ENCODE peak calls at places on chromosomes 5 and 9, in seven cellular contexts. P is A549, J is sigmoid colon, I is suprapubic skin, A is upper lobe of left lung, S is esophagus muscularis mucosa, T is stomach. D is an unnamed sample.

GRCh38 chr5:62167651-62168050 is 138.4 kb upstream of the KIF2A start:
- DNase-seq in P (no peak), J (no peak), I (no peak), A (no peak), S (peak), T (no peak), D (no peak)

GRCh38 chr9:127626752-127627493 is 14.8 kb downstream of the STXBP1 start:
- DNase-seq in P (no peak), J (no peak), I (no peak), A (no peak), S (no peak), T (no peak), D (no peak)

GRCh38 chr9:21392270-21392669 is 7.1 kb upstream of the IFNA2 start:
- DNase-seq in P (peak), J (no peak), I (no peak), A (no peak), S (no peak), T (no peak), D (no peak)

GRCh38 chr9:80359291-80359690 is 787.5 kb downstream of the TLE4 start:
- DNase-seq in P (no peak), J (no peak), I (no peak), A (no peak), S (no peak), T (no peak), D (no peak)

GRCh38 chr5:82413302-82414042 is 135.3 kb upstream of the RPS23 start:
- DNase-seq in P (no peak), J (no peak), I (no peak), A (no peak), S (no peak), T (no peak), D (no peak)

GRCh38 chr9:21017092-21017491 is 14.3 kb downstream of the HACD4 start:
- DNase-seq in P (peak), J (no peak), I (no peak), A (no peak), S (no peak), T (no peak), D (no peak)

GRCh38 chr9:33995449-33995848 is 53.2 kb downstream of the UBAP2 start:
- DNase-seq in P (no peak), J (no peak), I (no peak), A (no peak), S (no peak), T (no peak), D (no peak)

GRCh38 chr9:19782005-19782404 is 6.8 kb downstream of the SLC24A2 start:
- DNase-seq in P (peak), J (no peak), I (no peak), A (no peak), S (no peak), T (no peak), D (no peak)

GRCh38 chr9:98706651-98707103 is 2.1 kb downstream of the GABBR2 start:
- DNase-seq in P (no peak), J (no peak), I (no peak), A (no peak), S (no peak), T (no peak), D (no peak)

GRCh38 chr5:51397996-51398395 is 14.7 kb downstream of the ISL1 start:
- DNase-seq in P (no peak), J (no peak), I (no peak), A (no peak), S (no peak), T (no peak), D (no peak)

GRCh38 chr9:94692601-94693000 is 33.9 kb upstream of the AOPEP start:
- DNase-seq in P (peak), J (no peak), I (no peak), A (no peak), S (no peak), T (no peak), D (no peak)

GRCh38 chr9:14127656-14128055 is 186.3 kb downstream of the NFIB start:
- DNase-seq in P (no peak), J (no peak), I (no peak), A (no peak), S (no peak), T (no peak), D (no peak)

GRCh38 chr9:38038307-38039089 is 30.5 kb downstream of the SHB start:
- DNase-seq in P (no peak), J (peak), I (no peak), A (no peak), S (no peak), T (no peak), D (no peak)

GRCh38 chr5:156474251-156474650 is 147.3 kb downstream of the SGCD start:
- DNase-seq in P (no peak), J (peak), I (no peak), A (no peak), S (no peak), T (no peak), D (peak)

GRCh38 chr5:52799358-52799982 is 11.8 kb downstream of the ITGA1 start:
- DNase-seq in P (peak), J (peak), I (no peak), A (peak), S (no peak), T (peak), D (no peak)

GRCh38 chr5:137808503-137809135 is 54.5 kb upstream of the HNRNPA0 start:
- DNase-seq in P (no peak), J (no peak), I (no peak), A (no peak), S (no peak), T (no peak), D (no peak)

GRCh38 chr5:80193421-80193820 is 62.4 kb downstream of the SERINC5 start:
- DNase-seq in P (no peak), J (no peak), I (no peak), A (no peak), S (no peak), T (no peak), D (no peak)

GRCh38 chr9:135749171-135750045 is 47.4 kb downstream of the KCNT1 start:
- DNase-seq in P (no peak), J (no peak), I (no peak), A (no peak), S (no peak), T (no peak), D (no peak)

GRCh38 chr5:87241555-87241954 is 26.1 kb upstream of the RASA1 start:
- DNase-seq in P (no peak), J (no peak), I (no peak), A (no peak), S (no peak), T (no peak), D (no peak)

GRCh38 chr9:20305457-20305856 is 316.8 kb downstream of the MLLT3 start:
- DNase-seq in P (no peak), J (no peak), I (no peak), A (no peak), S (no peak), T (no peak), D (no peak)

GRCh38 chr9:135045264-135046155 is 42.0 kb upstream of the OLFM1 start:
- DNase-seq in P (no peak), J (peak), I (peak), A (peak), S (no peak), T (peak), D (no peak)

GRCh38 chr9:967436-967835 is 9.0 kb upstream of the DMRT3 start:
- DNase-seq in P (no peak), J (no peak), I (no peak), A (no peak), S (peak), T (no peak), D (no peak)

GRCh38 chr5:59768204-59769040 is 125.1 kb downstream of the PDE4D start:
- DNase-seq in P (peak), J (peak), I (no peak), A (peak), S (no peak), T (peak), D (peak)

DNA sequence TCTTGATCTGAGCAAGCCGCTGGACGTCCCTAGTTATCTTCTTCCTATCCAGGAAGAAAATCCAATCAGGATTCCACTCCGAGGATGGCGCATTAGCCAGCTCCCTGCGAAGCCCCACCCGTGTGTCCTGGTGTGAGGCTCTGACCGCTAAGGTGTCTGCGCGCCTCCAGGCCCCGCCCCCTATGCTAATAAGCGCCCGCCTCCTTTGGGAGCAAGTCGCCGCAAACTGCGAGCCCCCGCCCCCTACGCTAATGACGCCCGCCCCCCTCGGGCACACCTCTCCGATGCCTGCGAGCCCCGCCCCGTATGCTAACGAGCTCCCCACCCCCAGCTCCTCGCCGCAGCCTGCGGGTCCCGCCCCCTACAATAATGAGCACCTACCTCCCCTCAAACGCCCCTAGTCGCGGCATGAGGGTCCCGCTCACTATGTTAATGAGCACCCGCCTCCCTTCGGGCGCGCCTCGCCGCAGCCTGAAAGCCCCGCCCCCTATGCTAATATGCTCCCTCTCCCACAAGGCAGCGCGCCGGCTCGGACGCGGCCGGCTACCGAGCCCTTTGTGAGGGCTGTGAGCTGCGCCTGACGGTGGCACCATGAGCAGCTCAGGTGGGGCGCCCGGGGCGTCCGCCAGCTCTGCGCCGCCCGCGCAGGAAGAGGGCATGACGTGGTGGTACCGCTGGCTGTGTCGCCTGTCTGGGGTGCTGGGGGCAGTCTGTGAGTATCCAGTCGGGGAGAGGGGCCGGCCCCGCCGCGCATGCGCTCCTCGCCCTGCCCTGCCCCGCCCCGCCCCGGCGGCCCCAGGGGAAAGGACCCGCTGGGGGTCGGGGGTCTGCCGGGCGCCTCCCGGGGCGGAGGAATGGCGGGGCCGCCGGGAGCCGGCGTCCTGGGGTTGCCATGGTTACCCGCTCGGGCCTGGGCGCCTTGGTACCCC is at the start of gene CACFD1:
- DNase-seq in P (peak), J (peak), I (peak), A (peak), S (peak), T (peak), D (peak)
- TF ChIP-seq EP300 in P (no peak), J (no peak), I (no peak), A (no peak), S (no peak), T (no peak), D (no peak)

DNA sequence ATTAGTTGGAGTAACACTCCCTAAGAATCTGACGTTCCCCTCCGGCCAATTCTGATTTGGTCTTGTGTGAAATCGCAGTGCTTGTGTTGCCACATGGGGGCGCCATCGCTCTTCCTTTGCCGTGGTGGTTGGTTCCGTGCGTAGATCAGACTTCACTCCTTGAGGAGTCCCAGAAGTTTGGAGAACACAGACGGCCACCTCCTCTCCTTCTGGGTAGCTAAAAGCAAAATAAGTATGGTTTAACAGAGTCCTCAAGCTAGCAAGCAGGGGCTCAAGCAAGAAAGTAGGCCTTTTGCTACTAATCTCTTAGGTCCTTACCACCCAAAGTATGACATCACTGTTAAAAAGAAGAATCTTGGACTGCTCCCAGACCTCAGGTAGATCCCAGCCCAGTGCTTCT is 59.5 kb downstream of the HSPA4 start:
- DNase-seq in P (peak), J (peak), I (peak), A (peak), S (peak), T (peak), D (peak)
- TF ChIP-seq POLR2A in P (no peak), J (no peak), I (no peak), A (no peak), S (no peak), T (no peak), D (no peak)

GRCh38 chr5:150142800-150143724 is 12.6 kb downstream of the PDGFRB start:
- DNase-seq in P (peak), J (peak), I (peak), A (peak), S (peak), T (no peak), D (peak)
- TF ChIP-seq EP300 in P (peak), J (no peak), I (no peak), A (no peak), S (no peak), T (no peak), D (no peak)

DNA sequence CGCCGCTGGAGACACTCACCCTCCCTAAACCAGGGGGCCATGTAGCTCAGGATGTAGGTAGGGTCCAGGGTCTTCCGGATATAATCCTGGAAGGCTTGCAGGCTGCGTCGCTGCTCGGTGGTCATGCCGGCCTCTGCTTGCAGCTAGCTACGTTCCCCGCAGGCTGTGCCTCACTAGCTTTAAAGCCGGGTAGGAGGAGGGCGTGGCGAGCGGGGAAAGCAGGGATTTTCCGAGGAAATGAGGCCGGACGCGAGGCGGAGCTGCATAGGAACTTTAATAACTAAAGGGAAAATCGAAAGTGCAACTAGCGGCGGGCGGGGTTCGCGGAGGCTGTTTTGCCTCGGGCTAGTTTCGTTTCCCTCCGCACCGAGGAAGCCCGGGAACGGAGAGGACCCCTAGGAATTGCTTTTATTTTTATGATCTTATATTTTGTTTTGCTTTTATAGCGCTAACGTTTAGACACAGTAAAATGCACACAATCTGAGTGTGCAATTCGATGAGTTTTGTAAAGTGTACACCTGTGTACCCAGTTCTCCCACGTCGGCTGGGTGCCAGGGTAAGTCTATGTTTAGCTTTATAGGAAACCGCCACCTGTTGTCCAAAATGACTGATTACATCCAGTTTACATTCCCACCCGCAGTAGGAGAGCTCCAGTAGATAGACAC is at the start of gene RIGI:
- DNase-seq in P (peak), J (peak), I (peak), A (peak), S (peak), T (peak), D (peak)
- TF ChIP-seq POLR2A in P (peak), J (peak), I (peak), A (peak), S (no peak), T (peak), D (peak)

GRCh38 chr5:158700997-158701391 is 398.7 kb downstream of the EBF1 start:
- DNase-seq in P (no peak), J (no peak), I (no peak), A (no peak), S (no peak), T (no peak), D (no peak)

GRCh38 chr5:158698036-158698667 is 401.6 kb downstream of the EBF1 start:
- DNase-seq in P (peak), J (no peak), I (no peak), A (no peak), S (no peak), T (no peak), D (no peak)

GRCh38 chr5:158699336-158699735 is 400.4 kb downstream of the EBF1 start:
- DNase-seq in P (no peak), J (no peak), I (no peak), A (no peak), S (no peak), T (no peak), D (no peak)

GRCh38 chr5:158700231-158700996 is 399.3 kb downstream of the EBF1 start:
- DNase-seq in P (no peak), J (no peak), I (no peak), A (no peak), S (no peak), T (no peak), D (no peak)

GRCh38 chr5:158698768-158699167 is 400.9 kb downstream of the EBF1 start:
- DNase-seq in P (no peak), J (no peak), I (no peak), A (no peak), S (no peak), T (no peak), D (no peak)
- TF ChIP-seq EP300 in P (no peak), J (no peak), I (no peak), A (no peak), S (no peak), T (no peak), D (no peak)